ENCODE peak calls at places on chromosomes 13 and 19, in nine cellular contexts. A is CD8-positive, alpha-beta T cell; G is cardiac fibroblast; W is uterus; X is AG04450; J is H7; K is fibroblast of mammary gland; L is CD4-positive, alpha-beta memory T cell; I is ascending aorta. T is an unnamed sample.

GRCh38 chr19:22619371-22619770 is 14.8 kb upstream of the ZNF492 start:
- DNase-seq in I (no peak), J (no peak), G (no peak), L (no peak), A (no peak), X (no peak), W (no peak), K (no peak), T (no peak)

GRCh38 chr13:100035936-100036335 is 53.0 kb upstream of the PCCA start:
- DNase-seq in X (no peak), W (no peak), J (no peak), A (no peak), L (no peak), G (no peak), K (no peak), I (no peak), T (no peak)

GRCh38 chr13:50713849-50714248 is 129.6 kb downstream of the DLEU7 start:
- DNase-seq in I (no peak), L (peak), G (peak), A (no peak), K (peak), X (peak), J (no peak), W (no peak), T (peak)

GRCh38 chr13:36673352-36673751 is 468 bp upstream of the SERTM1 start:
- DNase-seq in I (no peak), K (no peak), G (no peak), A (no peak), J (peak), W (no peak), X (no peak), L (no peak), T (no peak)

GRCh38 chr19:805161-805561 is 7.9 kb downstream of the PTBP1 start:
- DNase-seq in G (no peak), L (no peak), J (peak), W (no peak), A (no peak), X (no peak), I (no peak), K (no peak), T (no peak)

GRCh38 chr19:46192990-46193650 is 36.4 kb upstream of the IGFL1 start:
- DNase-seq in L (no peak), X (no peak), I (no peak), G (peak), A (no peak), J (no peak), K (peak), W (no peak), T (peak)

GRCh38 chr13:20495087-20496023 is 30.3 kb downstream of the CRYL1 start:
- DNase-seq in L (peak), K (peak), W (peak), J (peak), G (peak), A (peak), X (peak), I (no peak), T (peak)

GRCh38 chr13:44237276-44237767 is 136.3 kb upstream of the SERP2 start:
- DNase-seq in I (peak), A (no peak), G (peak), L (no peak), J (no peak), K (peak), W (peak), X (peak), T (no peak)

GRCh38 chr19:9943744-9944143 is 7.4 kb upstream of the OLFM2 start:
- DNase-seq in K (no peak), G (no peak), I (no peak), A (no peak), L (no peak), J (no peak), X (no peak), W (no peak), T (no peak)

GRCh38 chr13:109385161-109385560 is 401.2 kb downstream of the IRS2 start:
- DNase-seq in I (no peak), J (no peak), W (no peak), G (peak), X (no peak), L (no peak), A (no peak), K (peak), T (peak)

GRCh38 chr13:100423375-100423774 is 165.2 kb downstream of the GGACT start:
- DNase-seq in I (no peak), L (no peak), X (no peak), W (no peak), J (no peak), A (no peak), K (peak), G (peak), T (no peak)

GRCh38 chr19:47510516-47511127 is 4.2 kb downstream of the NAPA start:
- DNase-seq in A (no peak), J (no peak), X (no peak), I (no peak), W (no peak), L (no peak), G (no peak), K (no peak), T (no peak)

GRCh38 chr13:22311734-22312404 is 641.0 kb downstream of the FGF9 start:
- DNase-seq in J (no peak), X (no peak), A (no peak), G (no peak), K (no peak), I (no peak), W (peak), L (no peak), T (no peak)

GRCh38 chr13:78430166-78430791 is 173.1 kb downstream of the POU4F1 start:
- DNase-seq in I (no peak), G (no peak), J (peak), L (no peak), W (no peak), X (no peak), K (no peak), A (no peak), T (no peak)

GRCh38 chr19:48332662-48333466 is 7.5 kb downstream of the EMP3 start:
- DNase-seq in A (peak), K (peak), J (peak), X (peak), W (peak), I (peak), G (peak), L (peak), T (peak)

GRCh38 chr19:18319591-18320135 is 3.2 kb downstream of the LSM4 start:
- DNase-seq in J (no peak), I (no peak), A (no peak), K (no peak), G (no peak), L (no peak), W (no peak), X (no peak), T (no peak)
- H3K4me3 ChIP-seq in J (no peak), I (no peak), A (no peak), K (no peak), G (no peak), L (no peak), W (no peak), X (no peak), T (no peak)

GRCh38 chr13:111201304-111201940 is 86.3 kb downstream of the ARHGEF7 start:
- DNase-seq in I (no peak), X (no peak), W (no peak), L (no peak), A (no peak), G (no peak), K (no peak), J (no peak), T (peak)
- H3K4me3 ChIP-seq in I (no peak), X (no peak), W (no peak), L (no peak), A (no peak), G (no peak), K (no peak), J (no peak), T (no peak)

DNA sequence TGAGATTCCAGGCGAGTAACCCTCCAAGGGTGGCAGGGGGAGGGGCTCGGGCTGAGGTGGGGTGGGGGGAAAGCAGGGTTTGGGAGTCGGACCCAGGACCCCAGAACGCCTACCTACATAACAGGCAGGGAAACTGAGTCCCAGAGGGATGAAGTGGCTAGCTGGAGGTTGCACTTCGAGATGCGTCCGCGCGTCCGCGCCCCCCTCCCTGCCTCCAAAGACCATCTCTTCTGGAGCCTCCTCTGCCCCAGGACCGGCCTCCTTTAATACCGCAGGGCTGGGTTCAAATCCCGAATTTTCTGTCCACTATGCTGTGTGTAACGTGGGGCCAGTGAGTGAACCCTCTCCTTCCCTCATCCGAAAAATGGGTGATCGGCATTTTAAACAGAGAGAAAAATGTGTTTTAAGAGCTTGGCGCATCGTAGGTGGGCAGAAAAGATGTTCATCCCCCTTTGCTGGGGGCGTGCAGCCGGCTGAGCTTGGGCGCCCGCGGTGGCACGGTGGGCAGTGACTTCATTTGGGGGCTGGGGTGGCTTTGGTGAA is 13.8 kb downstream of the TJP3 start:
- DNase-seq in X (no peak), I (no peak), W (no peak), K (no peak), J (no peak), L (no peak), G (no peak), A (no peak), T (no peak)
- H3K4me3 ChIP-seq in X (no peak), I (no peak), W (no peak), K (no peak), J (peak), L (no peak), G (no peak), A (peak), T (no peak)

DNA sequence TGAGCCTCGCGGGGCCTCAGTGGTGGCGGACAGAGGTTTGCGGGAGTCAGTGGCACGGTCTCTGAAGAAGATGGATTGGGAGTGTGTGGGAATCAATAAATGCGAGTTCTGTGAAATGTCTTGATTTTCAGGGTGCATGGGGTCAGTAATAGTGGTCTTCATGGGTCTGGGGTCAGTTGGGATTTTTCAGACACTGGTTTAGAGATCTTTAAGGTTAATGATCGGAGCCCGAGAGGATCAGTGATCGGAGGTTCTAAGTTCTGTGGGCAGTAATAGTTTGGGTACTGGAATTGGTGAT is 377 bp downstream of the ZNF793 start:
- DNase-seq in W (no peak), I (no peak), X (no peak), L (no peak), J (no peak), K (no peak), A (no peak), G (no peak), T (no peak)
- H3K4me3 ChIP-seq in W (peak), I (peak), X (peak), L (peak), J (peak), K (peak), A (peak), G (peak), T (peak)

GRCh38 chr19:55080915-55081772 is 5.5 kb downstream of the EPS8L1 start:
- DNase-seq in G (peak), J (peak), L (peak), A (peak), K (peak), X (no peak), W (peak), I (peak), T (peak)

GRCh38 chr19:55080121-55080914 is 4.6 kb downstream of the EPS8L1 start:
- DNase-seq in L (peak), K (peak), I (no peak), W (peak), J (peak), X (peak), A (peak), G (peak), T (peak)

GRCh38 chr19:55082023-55082851 is 6.6 kb downstream of the EPS8L1 start:
- DNase-seq in G (peak), A (no peak), L (peak), J (peak), K (peak), I (no peak), W (no peak), X (no peak), T (no peak)

GRCh38 chr19:55083004-55083850 is 7.6 kb downstream of the EPS8L1 start:
- DNase-seq in W (no peak), L (no peak), I (no peak), X (no peak), J (peak), G (no peak), K (no peak), A (no peak), T (no peak)

DNA sequence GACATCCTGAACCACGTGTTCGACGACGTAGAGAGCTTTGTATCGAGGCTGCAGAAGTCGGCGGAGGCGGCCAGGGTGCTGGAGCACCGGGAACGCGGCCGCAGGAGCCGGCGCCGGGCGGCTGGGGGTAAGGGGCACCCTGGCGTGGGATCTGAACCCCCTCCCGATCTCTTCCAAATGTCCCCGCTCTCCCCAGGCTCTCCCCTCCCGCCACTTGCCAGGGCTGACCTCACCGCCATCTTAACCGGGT is 6.0 kb downstream of the EPS8L1 start:
- DNase-seq in W (no peak), I (no peak), L (no peak), J (no peak), A (no peak), G (no peak), X (no peak), K (no peak), T (no peak)
- H3K4me3 ChIP-seq in W (no peak), I (peak), L (peak), J (peak), A (peak), G (no peak), X (no peak), K (no peak), T (peak)

GRCh38 chr13:80336335-80336734 is 4.6 kb downstream of the SPRY2 start:
- DNase-seq in K (peak), G (peak), W (no peak), A (no peak), I (no peak), J (no peak), X (no peak), L (no peak), T (no peak)
- H3K4me3 ChIP-seq in K (peak), G (peak), W (peak), A (no peak), I (peak), J (peak), X (no peak), L (no peak), T (no peak)

DNA sequence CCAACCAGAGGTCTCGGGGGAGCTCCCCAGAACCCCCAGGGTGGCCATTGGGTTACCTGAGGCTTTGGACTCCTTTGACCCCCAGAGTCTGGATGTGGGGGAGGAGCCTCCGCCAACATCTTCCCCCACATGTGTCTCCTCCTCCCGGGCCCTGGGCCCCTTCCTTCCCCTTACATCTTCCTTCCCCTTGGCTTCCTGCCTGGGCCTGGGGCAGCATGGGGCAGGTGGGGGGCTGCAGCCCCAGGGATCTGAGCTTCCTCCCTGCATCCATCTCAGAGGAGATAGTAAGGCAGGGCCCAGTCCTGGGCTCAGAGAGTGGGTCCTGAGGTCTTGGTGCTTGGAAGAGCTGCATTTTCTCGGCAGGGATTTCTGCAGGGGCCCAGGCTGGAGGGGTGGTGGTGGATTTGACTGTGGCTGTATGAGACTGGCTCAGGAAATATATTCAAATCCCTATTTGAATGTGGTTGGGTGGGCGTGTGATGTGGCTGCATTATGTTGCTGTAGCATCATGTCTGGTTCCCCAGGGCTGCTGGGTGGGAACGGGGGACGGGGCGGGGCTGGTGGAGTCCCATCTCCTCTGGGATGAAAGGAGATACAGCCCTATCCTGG is 919 bp downstream of the VAV1 start:
- DNase-seq in I (no peak), L (peak), X (no peak), W (no peak), J (peak), K (no peak), G (no peak), A (no peak), T (peak)
- H3K4me3 ChIP-seq in I (peak), L (peak), X (no peak), W (no peak), J (no peak), K (no peak), G (no peak), A (peak), T (peak)